ENCODE peak calls at places on chromosomes 12 and 14, in four cellular contexts. H is GM12878, M is H1, X is K562. I is an unnamed sample.

GRCh38 chr12:31517994-31518393 is 72.9 kb downstream of the DENND5B start:
- DNase-seq in M (no peak), H (no peak), X (no peak), I (no peak)

GRCh38 chr12:31524791-31525495 is 66.0 kb downstream of the DENND5B start:
- DNase-seq in M (no peak), H (peak; percentile 67), X (no peak), I (no peak)

GRCh38 chr14:97177016-97177415 is 379.8 kb downstream of the VRK1 start:
- DNase-seq in X (no peak), M (no peak), H (no peak), I (peak; percentile 18)

GRCh38 chr12:60577607-60578006 is 981.8 kb downstream of the SLC16A7 start:
- DNase-seq in M (no peak), H (no peak), X (no peak), I (peak; percentile 26)

GRCh38 chr14:98437113-98437512 is 834.9 kb downstream of the BCL11B start:
- DNase-seq in M (no peak), X (no peak), H (no peak), I (no peak)

GRCh38 chr12:66693901-66694513 is 15.1 kb upstream of the GRIP1 start:
- DNase-seq in H (peak; percentile 23), X (peak; percentile 47), M (no peak), I (peak; percentile 35)

GRCh38 chr12:19198272-19198671 is 68.7 kb downstream of the PLEKHA5 start:
- DNase-seq in X (no peak), M (no peak), H (no peak), I (no peak)

GRCh38 chr12:31962076-31962475 is 2.9 kb downstream of the RESF1 start:
- DNase-seq in X (no peak), H (no peak), M (no peak), I (no peak)

GRCh38 chr12:87303396-87304012 is 725.7 kb downstream of the C12orf50 start:
- DNase-seq in H (no peak), M (no peak), X (no peak), I (no peak)

GRCh38 chr14:76887196-76887595 is 61.0 kb downstream of the LRRC74A start:
- DNase-seq in M (no peak), H (no peak), X (no peak), I (no peak)

GRCh38 chr12:98814254-98814653 is 169.2 kb downstream of the APAF1 start:
- DNase-seq in X (no peak), M (no peak), H (no peak), I (no peak)

GRCh38 chr12:6476496-6476895 is 6.0 kb upstream of the VAMP1 start:
- DNase-seq in X (no peak), M (no peak), H (no peak), I (no peak)

GRCh38 chr12:92036771-92037453 is 108.7 kb downstream of the BTG1 start:
- DNase-seq in X (no peak), H (no peak), M (no peak), I (no peak)

GRCh38 chr14:56808314-56809201 is 1.7 kb downstream of the OTX2 start:
- DNase-seq in M (peak; percentile 78), H (no peak), X (no peak), I (no peak)

GRCh38 chr12:49348781-49349180 is 2.1 kb downstream of the DNAJC22 start:
- DNase-seq in X (no peak), H (no peak), M (no peak), I (no peak)

GRCh38 chr14:74516451-74517155 is 23.0 kb downstream of the ISCA2 start:
- DNase-seq in H (no peak), X (no peak), M (no peak), I (peak; percentile 65)

GRCh38 chr14:99648385-99648784 is 3.5 kb downstream of the HHIPL1 start:
- DNase-seq in H (no peak), X (no peak), M (no peak), I (no peak)

DNA sequence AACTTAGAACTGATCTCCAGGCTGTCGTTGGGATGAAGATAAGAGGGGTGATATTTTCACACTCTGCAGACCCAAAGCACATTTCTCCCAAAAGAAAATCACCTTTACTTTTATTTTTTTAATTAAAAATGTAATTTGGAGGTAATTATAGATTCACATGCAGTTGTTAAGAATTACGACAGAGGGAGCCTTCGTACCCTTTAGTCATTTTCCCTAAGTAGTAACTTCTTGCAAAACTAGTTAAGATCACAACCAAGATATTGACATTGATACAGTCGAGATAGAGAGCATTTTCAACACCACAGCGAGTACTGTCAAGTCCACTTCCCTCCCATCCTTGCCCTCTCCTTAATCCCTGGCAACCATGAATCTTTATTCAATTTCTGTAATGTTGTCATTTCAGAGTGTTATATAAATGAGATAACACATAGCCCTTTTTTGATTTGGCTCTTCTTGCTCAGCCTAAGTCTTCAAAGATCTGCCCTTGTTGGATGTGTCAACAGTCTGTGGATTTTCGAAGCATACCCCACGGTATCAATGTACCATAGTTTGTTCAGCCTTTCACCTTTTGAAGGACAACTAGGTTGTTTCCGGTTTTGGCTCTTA is 39.6 kb downstream of the DNAH10 start:
- DNase-seq in X (no peak), H (no peak), M (no peak), I (no peak)
- TF ChIP-seq BRCA1 in X (no peak), H (no peak), M (no peak), I (no peak)

GRCh38 chr12:53726946-53727309 is 324 bp downstream of the CALCOCO1 start:
- DNase-seq in X (peak; percentile 63), M (no peak), H (no peak), I (no peak)

GRCh38 chr12:53728206-53728605 is 954 bp upstream of the CALCOCO1 start:
- DNase-seq in M (no peak), X (no peak), H (no peak), I (no peak)

GRCh38 chr12:53725824-53726223 is 1.4 kb downstream of the CALCOCO1 start:
- DNase-seq in M (no peak), H (no peak), X (no peak), I (no peak)

GRCh38 chr12:53727310-53728041 is at the start of gene CALCOCO1:
- DNase-seq in M (peak; percentile 90), H (peak; percentile 95), X (peak; percentile 97), I (peak; percentile 95)

DNA sequence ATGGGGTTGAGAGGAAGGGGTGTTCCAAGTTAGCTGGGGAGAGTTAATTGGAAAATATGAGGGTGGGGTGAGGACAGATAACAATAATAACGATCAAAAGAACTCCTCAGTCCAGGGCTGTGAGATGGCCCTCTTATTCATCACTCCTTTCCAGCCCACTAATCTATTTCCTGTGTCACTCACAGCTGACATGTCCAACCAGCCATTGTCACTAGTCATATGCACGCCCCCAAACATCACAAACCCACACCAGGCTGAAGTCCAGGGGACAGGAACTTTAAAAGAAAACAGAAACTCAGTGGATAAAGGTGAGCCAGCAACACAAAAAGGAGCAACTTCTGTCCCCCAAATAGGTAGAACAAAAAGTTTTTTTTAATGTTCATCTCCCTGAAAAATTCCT is 910 bp downstream of the CALCOCO1 start:
- DNase-seq in H (no peak), X (peak; percentile 42), M (no peak), I (peak; percentile 38)
- TF ChIP-seq BRCA1 in H (no peak), X (no peak), M (no peak), I (no peak)

GRCh38 chr12:46108721-46109120 is 118.3 kb upstream of the SCAF11 start:
- DNase-seq in X (no peak), H (peak; percentile 80), M (no peak), I (no peak)

GRCh38 chr12:46103691-46104090 is 113.3 kb upstream of the SCAF11 start:
- DNase-seq in H (no peak), X (no peak), M (no peak), I (no peak)

GRCh38 chr12:46109343-46110219 is 119.2 kb upstream of the SCAF11 start:
- DNase-seq in H (no peak), M (no peak), X (no peak), I (no peak)

GRCh38 chr12:46107591-46107990 is 117.2 kb upstream of the SCAF11 start:
- DNase-seq in X (no peak), M (no peak), H (no peak), I (no peak)

DNA sequence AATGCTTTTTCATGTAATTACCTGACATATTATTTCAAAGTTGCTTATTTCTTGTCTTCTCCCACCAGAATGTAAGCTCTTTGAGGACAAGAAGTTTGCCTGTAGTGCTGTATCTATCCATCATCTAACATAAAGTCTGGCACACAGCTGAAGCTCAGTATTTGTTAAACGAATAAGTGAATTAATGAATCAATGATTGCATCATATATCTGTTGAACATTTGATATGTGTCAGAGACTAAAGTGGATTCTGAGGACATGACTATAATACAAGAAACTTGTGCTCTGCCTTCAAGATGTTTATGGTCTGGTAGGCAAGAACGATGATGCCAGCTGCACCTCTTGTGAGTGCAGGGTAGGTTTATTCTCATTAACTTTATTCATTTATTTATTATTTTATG is 115.4 kb upstream of the SCAF11 start:
- DNase-seq in H (no peak), M (no peak), X (no peak), I (no peak)
- TF ChIP-seq BRCA1 in H (no peak), M (no peak), X (no peak), I (no peak)

DNA sequence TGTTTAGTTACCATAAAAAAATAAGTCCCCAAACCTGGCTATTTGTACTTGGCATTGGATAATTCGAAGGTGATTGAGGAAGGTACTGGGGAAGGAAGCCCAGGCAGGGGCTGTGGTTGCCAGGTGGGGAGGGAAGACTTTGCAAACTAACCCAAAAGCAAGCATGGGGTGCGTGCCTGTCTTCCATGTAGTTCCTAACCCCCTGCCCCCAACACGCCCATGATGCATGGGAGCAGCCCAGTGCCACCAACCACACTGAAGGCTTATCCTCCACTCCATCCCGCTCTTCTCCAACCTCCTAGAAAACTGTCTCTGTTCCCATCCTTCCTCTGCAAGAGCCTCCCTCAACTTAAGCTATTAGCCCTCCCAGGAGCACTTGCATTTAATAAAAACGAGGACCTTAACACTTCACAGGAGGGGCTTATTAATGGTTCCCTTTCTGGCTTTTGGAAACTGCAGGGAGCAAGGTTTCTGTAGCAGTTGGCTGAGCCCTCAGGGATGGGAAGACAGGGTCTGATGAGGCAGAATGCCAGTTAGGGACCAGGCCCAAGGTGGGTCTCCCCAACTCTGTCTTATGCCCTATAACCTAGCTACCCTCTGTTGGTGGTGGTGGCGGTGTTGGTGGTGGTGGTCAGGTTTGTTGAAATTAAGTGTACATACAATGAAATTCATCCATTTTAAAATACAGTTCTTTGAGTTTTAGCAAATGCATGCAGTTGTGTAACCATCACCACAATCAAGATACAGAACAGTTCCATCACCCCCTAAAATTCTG is 96.0 kb downstream of the ZFP36L1 start:
- DNase-seq in H (no peak), X (no peak), M (no peak), I (no peak)
- TF ChIP-seq BRCA1 in H (no peak), X (no peak), M (no peak), I (no peak)

DNA sequence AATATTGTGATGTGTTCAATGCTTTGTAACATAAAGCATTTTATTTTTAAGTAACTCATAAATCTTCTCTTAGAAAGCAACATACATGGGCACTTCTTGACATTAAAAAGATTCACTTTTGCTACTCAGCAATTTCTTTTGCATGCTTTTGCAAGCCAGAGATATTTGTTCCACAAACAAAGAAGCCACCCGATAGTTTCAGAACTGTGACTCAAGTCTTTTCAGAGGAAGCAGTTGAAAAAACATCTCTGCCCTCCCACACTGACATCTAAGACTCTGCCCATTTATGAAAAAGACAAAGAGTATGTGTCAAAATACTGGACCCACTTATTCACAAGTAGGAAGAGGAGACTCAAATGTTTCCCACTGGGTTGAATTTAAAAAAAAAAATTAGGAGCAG is 7.5 kb downstream of the APPL2 start:
- DNase-seq in X (no peak), H (no peak), M (no peak), I (no peak)
- TF ChIP-seq BRCA1 in X (no peak), H (no peak), M (no peak), I (no peak)

GRCh38 chr12:58481811-58482210 is 438.5 kb downstream of the LRIG3 start:
- DNase-seq in X (no peak), H (no peak), M (no peak), I (no peak)
- TF ChIP-seq BRCA1 in X (no peak), H (no peak), M (no peak), I (no peak)

GRCh38 chr14:23469906-23470403 is 452 bp downstream of the NGDN start:
- DNase-seq in H (no peak), X (no peak), M (no peak), I (no peak)
- TF ChIP-seq BRCA1 in H (no peak), X (no peak), M (no peak), I (no peak)